ENCODE peak calls at places on chromosomes 13 and 19, in seven cellular contexts. N is upper lobe of left lung, B is K562, T is tibial artery, L is adrenal gland, K is heart right ventricle, D is A673. H is an unnamed sample.
A peak's percentile ranks its signal among the peaks of the same experiment; 100 is the strongest.

GRCh38 chr13:24165746-24166145 is 5.2 kb downstream of the SPATA13 start:
- DNase-seq in K (no peak), N (no peak), B (no peak), T (no peak), D (no peak), L (no peak), H (no peak)

GRCh38 chr19:44803442-44804428 is 5.2 kb upstream of the BCAM start:
- DNase-seq in B (no peak), T (no peak), D (peak; percentile 37), K (no peak), N (no peak), L (no peak), H (no peak)

GRCh38 chr19:10568444-10568825 is 344 bp downstream of the CDKN2D start:
- DNase-seq in B (no peak), K (peak; percentile 26), L (no peak), D (no peak), T (no peak), N (peak; percentile 57), H (no peak)

GRCh38 chr19:412356-413355 is 3.7 kb upstream of the C2CD4C start:
- DNase-seq in D (no peak), N (peak; percentile 12), L (no peak), K (no peak), T (no peak), B (no peak), H (no peak)

GRCh38 chr19:18612772-18613588 is at the start of gene TMEM59L:
- DNase-seq in K (no peak), L (no peak), B (peak; percentile 64), D (no peak), T (no peak), N (no peak), H (no peak)

GRCh38 chr13:42864952-42865634 is 83.7 kb downstream of the FAM216B start:
- DNase-seq in K (no peak), L (no peak), B (no peak), N (no peak), D (no peak), T (no peak), H (no peak)

GRCh38 chr19:52535831-52536800 is 8.6 kb downstream of the ZNF808 start:
- DNase-seq in D (peak; percentile 91), L (peak; percentile 87), T (peak; percentile 93), B (no peak), K (peak; percentile 90), N (peak; percentile 87), H (peak; percentile 89)

GRCh38 chr13:99417151-99417820 is 84.0 kb upstream of the TM9SF2 start:
- DNase-seq in B (no peak), T (no peak), N (peak; percentile 10), K (no peak), D (peak; percentile 51), L (no peak), H (no peak)

GRCh38 chr19:48466571-48467325 is 2.4 kb upstream of the CYTH2 start:
- DNase-seq in N (no peak), D (no peak), B (no peak), T (no peak), L (no peak), K (no peak), H (no peak)

GRCh38 chr19:51702103-51702753 is 9.1 kb downstream of the SPACA6 start:
- DNase-seq in N (peak; percentile 88), D (peak; percentile 41), L (peak; percentile 92), T (peak; percentile 90), K (peak; percentile 67), B (peak; percentile 82), H (peak; percentile 88)

GRCh38 chr13:24868874-24869273 is 104.9 kb downstream of the RNF17 start:
- DNase-seq in L (no peak), N (no peak), D (no peak), K (no peak), B (no peak), T (no peak), H (no peak)

GRCh38 chr13:49342404-49342803 is 94.7 kb downstream of the CDADC1 start:
- DNase-seq in T (no peak), L (no peak), B (no peak), D (no peak), N (no peak), K (no peak), H (no peak)

GRCh38 chr13:30634838-30635237 is 17.1 kb downstream of the USPL1 start:
- DNase-seq in B (no peak), D (no peak), K (no peak), T (no peak), L (no peak), N (no peak), H (no peak)

GRCh38 chr19:4264812-4265211 is 14.3 kb upstream of the SHD start:
- DNase-seq in L (no peak), N (no peak), D (no peak), K (no peak), T (no peak), B (no peak), H (no peak)

GRCh38 chr13:110326263-110326904 is 19.3 kb downstream of the COL4A2 start:
- DNase-seq in D (no peak), N (no peak), K (no peak), T (peak; percentile 84), B (no peak), L (no peak), H (no peak)

GRCh38 chr13:48574036-48574796 is 41.3 kb upstream of the RCBTB2 start:
- DNase-seq in L (peak; percentile 46), D (no peak), T (no peak), N (no peak), B (no peak), K (peak; percentile 4), H (no peak)

GRCh38 chr13:52127378-52127777 is 1.5 kb downstream of the NEK5 start:
- DNase-seq in L (no peak), B (peak; percentile 9), N (no peak), T (no peak), K (no peak), D (no peak), H (no peak)

DNA sequence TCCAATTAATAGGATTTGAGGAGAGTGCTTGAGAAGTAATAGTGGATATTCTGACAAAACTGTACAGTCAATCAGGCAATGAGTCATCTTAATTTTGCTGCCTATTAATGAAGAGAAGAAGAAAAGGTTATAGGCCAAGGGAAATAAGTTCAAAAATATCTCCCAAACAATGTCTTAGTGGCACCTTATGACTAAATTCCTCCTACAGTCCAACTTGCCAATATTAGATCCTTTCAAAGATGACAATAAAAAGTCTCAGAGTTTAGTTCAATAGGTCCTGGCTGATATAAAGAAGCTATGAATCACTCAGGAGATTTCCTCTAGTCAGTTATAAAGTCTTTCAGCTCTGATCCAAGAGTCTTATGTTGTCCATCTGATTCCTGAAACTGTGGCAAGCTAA is 27.9 kb downstream of the UGGT2 start:
- DNase-seq in N (no peak), D (no peak), L (no peak), B (no peak), K (no peak), T (no peak), H (no peak)
- H3K36me3 ChIP-seq in N (no peaks in the 10 kb centered on the region), D (no peaks in the 10 kb centered on the region), L (no peaks in the 10 kb centered on the region), B (peaks cover 20% of the 10 kb centered on the region), K (no peaks in the 10 kb centered on the region), T (peaks cover 11% of the 10 kb centered on the region), H (no peaks in the 10 kb centered on the region)

DNA sequence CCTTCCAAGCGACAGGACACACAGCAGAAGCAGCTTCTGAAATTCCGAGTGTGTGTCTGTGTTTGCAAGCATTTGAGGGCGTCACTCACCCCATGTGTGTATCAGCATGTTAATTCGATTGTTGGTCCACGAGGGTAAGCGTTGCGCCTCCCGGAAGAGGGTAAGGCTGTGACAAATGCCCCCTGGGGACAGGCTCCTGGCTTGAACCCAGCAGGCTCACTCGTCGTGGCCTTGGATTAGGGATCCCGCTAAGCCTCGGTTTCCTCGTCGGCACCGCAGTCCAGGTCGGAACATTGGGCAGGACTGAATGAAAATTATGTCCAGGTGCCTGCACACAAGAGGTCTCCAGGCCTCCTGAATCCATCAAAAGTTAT is 606 bp upstream of the STXBP2 start:
- DNase-seq in B (no peak), K (no peak), L (no peak), D (peak; percentile 54), T (no peak), N (no peak), H (no peak)
- TF ChIP-seq CTCF in B (no peak), K (no peak), L (no peak), D (no peak), T (no peak), N (no peak), H (no peak)

DNA sequence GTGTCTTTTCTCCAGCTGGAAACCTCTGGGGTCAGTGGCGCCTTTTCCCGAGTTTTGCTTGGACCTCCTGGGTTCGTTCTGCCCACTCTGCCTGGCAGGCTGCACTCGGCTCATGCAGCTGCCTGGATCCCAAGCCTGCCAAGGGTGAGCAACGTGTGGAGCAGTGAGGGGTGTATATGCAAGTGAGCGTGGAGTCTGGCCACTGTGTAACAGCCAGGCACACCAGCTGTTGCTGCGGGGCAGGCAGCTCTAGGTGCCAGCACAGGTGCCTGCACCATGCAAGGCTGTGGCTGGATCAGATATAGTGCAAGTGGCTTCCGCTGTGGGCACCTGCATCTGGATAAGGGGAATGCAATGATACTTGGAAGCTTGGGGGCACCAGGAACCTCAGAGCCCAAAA is 699.4 kb downstream of the SLITRK1 start:
- DNase-seq in D (no peak), N (no peak), K (no peak), L (no peak), B (no peak), T (no peak), H (no peak)
- H3K4me1 ChIP-seq in D (no peaks in the 10 kb centered on the region), N (no peaks in the 10 kb centered on the region), K (no peaks in the 10 kb centered on the region), L (no peaks in the 10 kb centered on the region), B (no peaks in the 10 kb centered on the region), T (no peaks in the 10 kb centered on the region), H (no peaks in the 10 kb centered on the region)

GRCh38 chr13:32734511-32734910 is 148.3 kb downstream of the PDS5B start:
- DNase-seq in L (no peak), K (no peak), N (no peak), D (peak; percentile 69), T (no peak), B (no peak), H (no peak)

GRCh38 chr13:32737679-32738078 is 151.4 kb downstream of the PDS5B start:
- DNase-seq in K (no peak), B (no peak), D (no peak), N (no peak), L (no peak), T (no peak), H (no peak)

GRCh38 chr13:32737111-32737571 is 150.9 kb downstream of the PDS5B start:
- DNase-seq in D (peak; percentile 23), K (no peak), N (no peak), L (no peak), B (no peak), T (no peak), H (no peak)

GRCh38 chr13:32735859-32736258 is 149.6 kb downstream of the PDS5B start:
- DNase-seq in L (no peak), K (no peak), T (no peak), B (no peak), D (no peak), N (no peak), H (no peak)

DNA sequence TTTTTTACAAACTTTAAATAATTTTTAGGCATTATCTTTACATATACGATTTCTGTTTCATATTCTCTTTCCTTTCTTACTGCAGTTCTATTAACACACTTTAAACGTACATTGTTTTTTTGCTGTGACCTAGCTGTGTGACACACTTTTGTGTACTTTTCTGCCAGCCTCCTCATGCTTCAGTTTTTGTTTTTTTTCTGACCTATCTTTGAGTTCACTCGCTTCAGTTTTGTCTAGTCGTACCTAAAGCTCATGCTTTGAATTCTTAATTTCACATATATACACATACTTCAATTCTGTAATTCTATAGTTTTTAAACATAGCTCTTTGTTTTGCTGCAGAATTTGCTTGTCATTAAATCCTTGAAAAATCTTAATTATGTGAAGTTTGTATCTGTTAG is 150.4 kb downstream of the PDS5B start:
- DNase-seq in L (no peak), D (no peak), T (no peak), B (no peak), N (no peak), K (no peak), H (no peak)
- H3K36me3 ChIP-seq in L (no peaks in the 10 kb centered on the region), D (peaks cover 6% of the 10 kb centered on the region), T (peaks cover under 1% of the 10 kb centered on the region), B (peaks cover 6% of the 10 kb centered on the region), N (no peaks in the 10 kb centered on the region), K (no peaks in the 10 kb centered on the region), H (no peaks in the 10 kb centered on the region)

H was measured in uterus.